ENCODE peak calls at places on chromosome 18, in eight cellular contexts. One of them, this sample, is unnamed.
A peak's percentile ranks its signal among the peaks of the same experiment; 100 is the strongest.

GRCh38 chr18:76306685-76307292 is 188.3 kb downstream of the ZNF516 start:
- DNase-seq in psoas muscle: no peak
- DNase-seq in upper lobe of left lung: no peak
- DNase-seq in caudate nucleus: no peak
- DNase-seq in HCT116: peak; percentile 12
- DNase-seq in H9: no peak
- DNase-seq in body of pancreas: no peak
- DNase-seq in IMR-90: no peak
- DNase-seq in this sample: no peak

GRCh38 chr18:45670281-45670962 is 53.6 kb upstream of the SLC14A1 start:
- DNase-seq in caudate nucleus: no peak
- DNase-seq in psoas muscle: peak; percentile 28
- DNase-seq in upper lobe of left lung: no peak
- DNase-seq in H9: no peak
- DNase-seq in IMR-90: peak; percentile 85
- DNase-seq in body of pancreas: peak; percentile 13
- DNase-seq in HCT116: no peak
- DNase-seq in this sample: no peak

GRCh38 chr18:9951022-9951859 is 37.4 kb downstream of the VAPA start:
- DNase-seq in upper lobe of left lung: no peak
- DNase-seq in IMR-90: peak; percentile 79
- DNase-seq in psoas muscle: no peak
- DNase-seq in body of pancreas: peak; percentile 41
- DNase-seq in HCT116: peak; percentile 55
- DNase-seq in caudate nucleus: peak; percentile 15
- DNase-seq in H9: peak; percentile 63
- DNase-seq in this sample: no peak

GRCh38 chr18:62037012-62037742 is 144.4 kb upstream of the RNF152 start:
- DNase-seq in caudate nucleus: no peak
- DNase-seq in body of pancreas: no peak
- DNase-seq in upper lobe of left lung: no peak
- DNase-seq in psoas muscle: no peak
- DNase-seq in HCT116: no peak
- DNase-seq in H9: no peak
- DNase-seq in IMR-90: no peak
- DNase-seq in this sample: no peak

GRCh38 chr18:48374423-48375149 is 34.6 kb downstream of the ZBTB7C start:
- DNase-seq in IMR-90: no peak
- DNase-seq in H9: no peak
- DNase-seq in upper lobe of left lung: peak; percentile 8
- DNase-seq in HCT116: no peak
- DNase-seq in caudate nucleus: no peak
- DNase-seq in psoas muscle: no peak
- DNase-seq in body of pancreas: no peak
- DNase-seq in this sample: no peak

GRCh38 chr18:13165636-13166423 is 52.7 kb upstream of the LDLRAD4 start:
- DNase-seq in upper lobe of left lung: no peak
- DNase-seq in IMR-90: no peak
- DNase-seq in caudate nucleus: no peak
- DNase-seq in H9: peak; percentile 69
- DNase-seq in HCT116: no peak
- DNase-seq in psoas muscle: no peak
- DNase-seq in body of pancreas: no peak
- DNase-seq in this sample: no peak

GRCh38 chr18:63182247-63182771 is 137.3 kb downstream of the BCL2 start:
- DNase-seq in body of pancreas: no peak
- DNase-seq in upper lobe of left lung: no peak
- DNase-seq in IMR-90: no peak
- DNase-seq in psoas muscle: no peak
- DNase-seq in HCT116: no peak
- DNase-seq in H9: no peak
- DNase-seq in caudate nucleus: no peak
- DNase-seq in this sample: no peak

GRCh38 chr18:73151086-73151485 is 283.3 kb upstream of the NETO1 start:
- DNase-seq in body of pancreas: no peak
- DNase-seq in HCT116: no peak
- DNase-seq in upper lobe of left lung: no peak
- DNase-seq in psoas muscle: no peak
- DNase-seq in IMR-90: peak; percentile 20
- DNase-seq in caudate nucleus: no peak
- DNase-seq in H9: no peak
- DNase-seq in this sample: no peak

GRCh38 chr18:39497819-39498218 is 1932.2 kb upstream of the CELF4 start:
- DNase-seq in caudate nucleus: no peak
- DNase-seq in psoas muscle: no peak
- DNase-seq in HCT116: no peak
- DNase-seq in upper lobe of left lung: no peak
- DNase-seq in IMR-90: no peak
- DNase-seq in H9: no peak
- DNase-seq in body of pancreas: no peak
- DNase-seq in this sample: no peak

GRCh38 chr18:64134044-64134757 is 14.7 kb downstream of the LINC00305 start:
- DNase-seq in body of pancreas: no peak
- DNase-seq in HCT116: no peak
- DNase-seq in IMR-90: no peak
- DNase-seq in H9: peak; percentile 42
- DNase-seq in caudate nucleus: no peak
- DNase-seq in upper lobe of left lung: no peak
- DNase-seq in psoas muscle: no peak
- DNase-seq in this sample: no peak

GRCh38 chr18:24922491-24922890 is 429.5 kb downstream of the ZNF521 start:
- DNase-seq in H9: no peak
- DNase-seq in IMR-90: no peak
- DNase-seq in caudate nucleus: no peak
- DNase-seq in psoas muscle: no peak
- DNase-seq in HCT116: no peak
- DNase-seq in upper lobe of left lung: no peak
- DNase-seq in body of pancreas: no peak
- DNase-seq in this sample: no peak

GRCh38 chr18:69845588-69846506 is 101.8 kb downstream of the CD226 start:
- DNase-seq in HCT116: no peak
- DNase-seq in body of pancreas: no peak
- DNase-seq in caudate nucleus: no peak
- DNase-seq in H9: no peak
- DNase-seq in upper lobe of left lung: no peak
- DNase-seq in IMR-90: peak; percentile 62
- DNase-seq in psoas muscle: no peak
- DNase-seq in this sample: no peak

GRCh38 chr18:32049393-32050161 is 31.0 kb downstream of the RNF125 start:
- DNase-seq in caudate nucleus: no peak
- DNase-seq in body of pancreas: peak; percentile 39
- DNase-seq in H9: no peak
- DNase-seq in upper lobe of left lung: no peak
- DNase-seq in psoas muscle: peak; percentile 37
- DNase-seq in HCT116: no peak
- DNase-seq in IMR-90: no peak
- DNase-seq in this sample: peak; percentile 22

GRCh38 chr18:7516505-7517117 is 50.5 kb upstream of the PTPRM start:
- DNase-seq in psoas muscle: no peak
- DNase-seq in H9: no peak
- DNase-seq in upper lobe of left lung: no peak
- DNase-seq in HCT116: no peak
- DNase-seq in body of pancreas: no peak
- DNase-seq in caudate nucleus: no peak
- DNase-seq in IMR-90: no peak
- DNase-seq in this sample: no peak

GRCh38 chr18:48136051-48136543 is 205.6 kb upstream of the SMAD2 start:
- DNase-seq in body of pancreas: peak; percentile 28
- DNase-seq in IMR-90: no peak
- DNase-seq in psoas muscle: peak; percentile 35
- DNase-seq in caudate nucleus: no peak
- DNase-seq in HCT116: no peak
- DNase-seq in upper lobe of left lung: peak; percentile 89
- DNase-seq in H9: no peak
- DNase-seq in this sample: no peak

DNA sequence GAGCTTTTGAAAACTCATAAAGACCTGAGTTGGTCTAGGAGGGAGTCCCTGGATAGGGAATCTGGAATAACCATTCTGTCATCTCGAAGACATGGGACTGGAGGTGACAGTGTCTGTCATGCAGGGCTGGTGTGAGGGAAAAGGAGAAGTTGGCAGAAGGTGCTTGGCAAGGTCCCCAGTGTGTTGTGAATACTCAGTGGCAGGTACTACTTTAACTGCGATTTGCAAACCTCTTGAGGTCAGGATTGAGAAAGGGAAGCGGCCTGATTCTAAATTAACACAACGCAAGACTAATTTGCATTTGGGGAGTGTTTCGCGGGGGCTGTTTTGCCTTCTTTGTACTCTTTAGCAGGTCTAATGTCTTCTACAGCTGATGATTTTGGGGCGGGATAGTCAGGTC is 77.0 kb upstream of the TMEM200C start:
- DNase-seq in IMR-90: no peak
- DNase-seq in psoas muscle: no peak
- DNase-seq in upper lobe of left lung: no peak
- DNase-seq in H9: no peak
- DNase-seq in body of pancreas: no peak
- DNase-seq in HCT116: no peak
- DNase-seq in caudate nucleus: no peak
- DNase-seq in this sample: no peak
- H3K27ac ChIP-seq in IMR-90: no peak overlapping the region
- H3K27ac ChIP-seq in psoas muscle: no peak overlapping the region
- H3K27ac ChIP-seq in upper lobe of left lung: no peak overlapping the region
- H3K27ac ChIP-seq in H9: no peak overlapping the region
- H3K27ac ChIP-seq in body of pancreas: no peak overlapping the region
- H3K27ac ChIP-seq in HCT116: no peak overlapping the region
- H3K27ac ChIP-seq in caudate nucleus: no peak overlapping the region
- H3K27ac ChIP-seq in this sample: no peak overlapping the region

GRCh38 chr18:80157708-80158343 is 48.8 kb downstream of the ADNP2 start:
- DNase-seq in psoas muscle: peak; percentile 75
- DNase-seq in H9: peak; percentile 58
- DNase-seq in HCT116: peak; percentile 66
- DNase-seq in body of pancreas: peak; percentile 77
- DNase-seq in IMR-90: peak; percentile 74
- DNase-seq in caudate nucleus: peak; percentile 82
- DNase-seq in upper lobe of left lung: no peak
- DNase-seq in this sample: no peak

GRCh38 chr18:80154293-80154692 is 45.2 kb downstream of the ADNP2 start:
- DNase-seq in caudate nucleus: no peak
- DNase-seq in body of pancreas: no peak
- DNase-seq in IMR-90: peak; percentile 11
- DNase-seq in HCT116: no peak
- DNase-seq in psoas muscle: no peak
- DNase-seq in H9: peak; percentile 50
- DNase-seq in upper lobe of left lung: no peak
- DNase-seq in this sample: no peak

GRCh38 chr18:80161781-80162417 is 52.8 kb downstream of the ADNP2 start:
- DNase-seq in caudate nucleus: no peak
- DNase-seq in HCT116: no peak
- DNase-seq in IMR-90: no peak
- DNase-seq in body of pancreas: no peak
- DNase-seq in psoas muscle: no peak
- DNase-seq in H9: no peak
- DNase-seq in upper lobe of left lung: no peak
- DNase-seq in this sample: no peak

GRCh38 chr18:80159713-80160636 is 50.9 kb downstream of the ADNP2 start:
- DNase-seq in IMR-90: no peak
- DNase-seq in caudate nucleus: no peak
- DNase-seq in upper lobe of left lung: peak; percentile 93
- DNase-seq in body of pancreas: peak; percentile 34
- DNase-seq in HCT116: no peak
- DNase-seq in H9: peak; percentile 75
- DNase-seq in psoas muscle: peak; percentile 32
- DNase-seq in this sample: no peak

DNA sequence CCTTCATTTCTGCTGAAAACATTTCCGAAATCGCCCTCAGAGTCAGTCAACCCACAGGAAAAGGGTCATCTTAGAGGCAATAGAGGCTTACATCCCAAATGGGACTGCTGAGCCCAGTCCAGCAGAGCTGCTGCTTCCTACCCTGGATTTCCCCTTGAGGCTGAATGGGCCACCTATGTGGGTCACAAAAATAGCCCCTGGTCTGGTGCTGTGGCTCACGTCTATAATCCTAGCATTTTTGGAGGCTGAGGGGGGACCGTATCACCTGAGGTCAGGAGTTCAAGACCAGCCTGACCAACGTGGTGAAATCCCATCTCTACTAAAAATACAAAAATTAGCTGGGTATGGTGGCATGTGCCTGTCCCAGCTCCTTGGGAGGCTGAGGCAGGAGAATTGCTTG is 49.3 kb downstream of the ADNP2 start:
- DNase-seq in H9: no peak
- DNase-seq in psoas muscle: no peak
- DNase-seq in caudate nucleus: no peak
- DNase-seq in body of pancreas: no peak
- DNase-seq in HCT116: no peak
- DNase-seq in upper lobe of left lung: no peak
- DNase-seq in IMR-90: no peak
- DNase-seq in this sample: no peak
- H3K27ac ChIP-seq in H9: no peak overlapping the region
- H3K27ac ChIP-seq in psoas muscle: no peak overlapping the region
- H3K27ac ChIP-seq in caudate nucleus: no peak overlapping the region
- H3K27ac ChIP-seq in body of pancreas: no peak overlapping the region
- H3K27ac ChIP-seq in HCT116: no peak overlapping the region
- H3K27ac ChIP-seq in upper lobe of left lung: no peak overlapping the region
- H3K27ac ChIP-seq in IMR-90: no peak overlapping the region
- H3K27ac ChIP-seq in this sample: no peak overlapping the region

GRCh38 chr18:58653814-58654509 is 17.3 kb upstream of the MALT1 start:
- DNase-seq in IMR-90: no peak
- DNase-seq in H9: no peak
- DNase-seq in body of pancreas: no peak
- DNase-seq in psoas muscle: no peak
- DNase-seq in caudate nucleus: no peak
- DNase-seq in HCT116: no peak
- DNase-seq in upper lobe of left lung: no peak
- DNase-seq in this sample: no peak

GRCh38 chr18:58654896-58655614 is 16.2 kb upstream of the MALT1 start:
- DNase-seq in upper lobe of left lung: no peak
- DNase-seq in body of pancreas: no peak
- DNase-seq in HCT116: no peak
- DNase-seq in caudate nucleus: no peak
- DNase-seq in H9: no peak
- DNase-seq in IMR-90: no peak
- DNase-seq in psoas muscle: no peak
- DNase-seq in this sample: no peak

GRCh38 chr18:58645398-58645797 is 16.5 kb upstream of the ALPK2 start:
- DNase-seq in IMR-90: peak; percentile 71
- DNase-seq in H9: no peak
- DNase-seq in body of pancreas: no peak
- DNase-seq in upper lobe of left lung: no peak
- DNase-seq in caudate nucleus: no peak
- DNase-seq in HCT116: no peak
- DNase-seq in psoas muscle: no peak
- DNase-seq in this sample: no peak

GRCh38 chr18:58646334-58646862 is 17.5 kb upstream of the ALPK2 start:
- DNase-seq in psoas muscle: no peak
- DNase-seq in upper lobe of left lung: no peak
- DNase-seq in body of pancreas: no peak
- DNase-seq in IMR-90: no peak
- DNase-seq in caudate nucleus: no peak
- DNase-seq in HCT116: no peak
- DNase-seq in H9: no peak
- DNase-seq in this sample: no peak

GRCh38 chr18:58649966-58650816 is 21.1 kb upstream of the MALT1 start:
- DNase-seq in body of pancreas: no peak
- DNase-seq in psoas muscle: no peak
- DNase-seq in caudate nucleus: no peak
- DNase-seq in HCT116: no peak
- DNase-seq in IMR-90: peak; percentile 77
- DNase-seq in upper lobe of left lung: no peak
- DNase-seq in H9: no peak
- DNase-seq in this sample: no peak
- H3K27ac ChIP-seq in body of pancreas: no peak overlapping the region
- H3K27ac ChIP-seq in psoas muscle: no peak overlapping the region
- H3K27ac ChIP-seq in caudate nucleus: no peak overlapping the region
- H3K27ac ChIP-seq in HCT116: no peak overlapping the region
- H3K27ac ChIP-seq in IMR-90: no peak overlapping the region
- H3K27ac ChIP-seq in upper lobe of left lung: no peak overlapping the region
- H3K27ac ChIP-seq in H9: no peak overlapping the region
- H3K27ac ChIP-seq in this sample: no peak overlapping the region

GRCh38 chr18:3624546-3624817 is 174.5 kb downstream of the TGIF1 start:
- DNase-seq in HCT116: no peak
- DNase-seq in upper lobe of left lung: no peak
- DNase-seq in H9: no peak
- DNase-seq in IMR-90: no peak
- DNase-seq in caudate nucleus: no peak
- DNase-seq in psoas muscle: no peak
- DNase-seq in body of pancreas: no peak
- DNase-seq in this sample: no peak
- H3K27ac ChIP-seq in HCT116: peak overlapping the region; percentile 100
- H3K27ac ChIP-seq in upper lobe of left lung: peak overlapping the region; percentile 86
- H3K27ac ChIP-seq in H9: no peak overlapping the region
- H3K27ac ChIP-seq in IMR-90: peak overlapping the region; percentile 96
- H3K27ac ChIP-seq in caudate nucleus: peak overlapping the region; percentile 88
- H3K27ac ChIP-seq in psoas muscle: peak overlapping the region; percentile 85
- H3K27ac ChIP-seq in body of pancreas: peak overlapping the region; percentile 87
- H3K27ac ChIP-seq in this sample: no peak overlapping the region

This sample was measured in substantia nigra.